ENCODE peak calls at places on chromosomes 4 and X, in ten cellular contexts. One of them, this sample, is unnamed.

GRCh38 chr4:22434895-22435294 is 81.0 kb downstream of the ADGRA3 start:
- DNase-seq in transverse colon: peak; percentile 30
- DNase-seq in A549: no peak
- DNase-seq in prostate gland: peak; percentile 8
- DNase-seq in GM12891: no peak
- DNase-seq in erythroblast: peak; percentile 35
- DNase-seq in endothelial cell of umbilical vein: peak; percentile 61
- DNase-seq in right lobe of liver: peak; percentile 35
- DNase-seq in uterus: no peak
- DNase-seq in esophagus muscularis mucosa: no peak
- DNase-seq in this sample: no peak

GRCh38 chr4:118974758-118975157 is 86.1 kb downstream of the SYNPO2 start:
- DNase-seq in esophagus muscularis mucosa: peak; percentile 19
- DNase-seq in right lobe of liver: no peak
- DNase-seq in erythroblast: no peak
- DNase-seq in A549: no peak
- DNase-seq in endothelial cell of umbilical vein: no peak
- DNase-seq in prostate gland: no peak
- DNase-seq in GM12891: no peak
- DNase-seq in transverse colon: no peak
- DNase-seq in uterus: no peak
- DNase-seq in this sample: no peak

GRCh38 chrX:53440101-53440500 is 5.9 kb upstream of the HSD17B10 start:
- DNase-seq in uterus: no peak
- DNase-seq in prostate gland: no peak
- DNase-seq in transverse colon: no peak
- DNase-seq in A549: no peak
- DNase-seq in endothelial cell of umbilical vein: no peak
- DNase-seq in GM12891: no peak
- DNase-seq in right lobe of liver: no peak
- DNase-seq in erythroblast: no peak
- DNase-seq in esophagus muscularis mucosa: no peak
- DNase-seq in this sample: no peak

GRCh38 chr4:86831262-86832090 is 17.7 kb downstream of the SLC10A6 start:
- DNase-seq in A549: peak; percentile 6
- DNase-seq in prostate gland: no peak
- DNase-seq in esophagus muscularis mucosa: no peak
- DNase-seq in erythroblast: no peak
- DNase-seq in transverse colon: peak; percentile 9
- DNase-seq in uterus: peak; percentile 51
- DNase-seq in endothelial cell of umbilical vein: no peak
- DNase-seq in GM12891: no peak
- DNase-seq in right lobe of liver: no peak
- DNase-seq in this sample: peak; percentile 20

GRCh38 chr4:153511104-153511503 is 44.9 kb downstream of the TMEM131L start:
- DNase-seq in endothelial cell of umbilical vein: no peak
- DNase-seq in uterus: no peak
- DNase-seq in right lobe of liver: no peak
- DNase-seq in GM12891: no peak
- DNase-seq in transverse colon: no peak
- DNase-seq in prostate gland: no peak
- DNase-seq in erythroblast: no peak
- DNase-seq in esophagus muscularis mucosa: no peak
- DNase-seq in A549: no peak
- DNase-seq in this sample: no peak

GRCh38 chr4:19381068-19381467 is 870.6 kb upstream of the SLIT2 start:
- DNase-seq in GM12891: no peak
- DNase-seq in endothelial cell of umbilical vein: no peak
- DNase-seq in esophagus muscularis mucosa: no peak
- DNase-seq in prostate gland: no peak
- DNase-seq in A549: no peak
- DNase-seq in transverse colon: no peak
- DNase-seq in uterus: no peak
- DNase-seq in erythroblast: no peak
- DNase-seq in right lobe of liver: no peak
- DNase-seq in this sample: peak; percentile 1

GRCh38 chrX:118373538-118373937 is 27.6 kb downstream of the WDR44 start:
- DNase-seq in A549: no peak
- DNase-seq in esophagus muscularis mucosa: no peak
- DNase-seq in transverse colon: no peak
- DNase-seq in right lobe of liver: no peak
- DNase-seq in prostate gland: no peak
- DNase-seq in erythroblast: no peak
- DNase-seq in uterus: no peak
- DNase-seq in GM12891: no peak
- DNase-seq in endothelial cell of umbilical vein: no peak
- DNase-seq in this sample: no peak

GRCh38 chr4:102344520-102344954 is 745 bp downstream of the SLC39A8 start:
- DNase-seq in endothelial cell of umbilical vein: peak; percentile 63
- DNase-seq in transverse colon: peak; percentile 71
- DNase-seq in erythroblast: peak; percentile 92
- DNase-seq in uterus: no peak
- DNase-seq in prostate gland: peak; percentile 28
- DNase-seq in right lobe of liver: peak; percentile 87
- DNase-seq in GM12891: peak; percentile 51
- DNase-seq in A549: peak; percentile 38
- DNase-seq in esophagus muscularis mucosa: no peak
- DNase-seq in this sample: peak; percentile 29

DNA sequence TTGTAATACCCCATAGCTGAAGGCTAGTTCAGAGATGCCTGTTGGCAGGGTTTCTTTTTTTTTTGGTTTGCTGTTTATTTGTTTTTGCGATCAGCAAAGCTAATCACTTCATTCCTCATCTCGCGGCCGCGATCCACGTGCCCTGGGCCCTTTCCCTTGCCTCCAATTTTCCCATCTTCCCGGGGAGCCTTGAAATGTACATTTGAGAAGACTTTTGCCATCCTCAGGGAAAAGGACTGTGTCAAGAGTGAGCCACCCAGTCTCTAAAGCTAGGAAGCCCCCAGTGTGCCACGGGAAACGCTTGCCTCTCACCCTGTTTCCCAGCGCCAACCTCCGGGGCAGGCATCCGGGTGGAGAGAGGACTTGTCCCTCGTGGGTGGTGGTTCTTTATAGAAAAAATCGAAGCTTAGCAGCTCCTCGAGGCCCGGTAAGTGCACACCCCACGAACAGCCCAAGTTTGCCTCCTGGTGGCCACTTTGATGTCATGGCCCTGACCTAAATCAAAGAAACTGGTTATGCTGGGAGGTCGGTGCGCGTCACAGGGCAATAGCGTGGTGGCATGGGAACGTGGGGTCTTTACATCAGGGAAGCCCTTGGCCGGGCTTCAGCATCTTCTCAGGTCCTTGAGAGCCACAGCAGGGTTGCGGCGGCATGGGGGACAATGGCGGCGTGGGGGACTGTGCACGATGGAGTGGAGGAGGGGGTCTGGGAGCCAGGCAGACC is 42.0 kb downstream of the MAP7D3 start:
- DNase-seq in erythroblast: peak; percentile 13
- DNase-seq in transverse colon: peak; percentile 45
- DNase-seq in uterus: peak; percentile 70
- DNase-seq in prostate gland: no peak
- DNase-seq in esophagus muscularis mucosa: no peak
- DNase-seq in endothelial cell of umbilical vein: peak; percentile 55
- DNase-seq in A549: peak; percentile 60
- DNase-seq in GM12891: no peak
- DNase-seq in right lobe of liver: peak; percentile 45
- DNase-seq in this sample: no peak
- TF ChIP-seq POLR2A in erythroblast: no peak
- TF ChIP-seq POLR2A in transverse colon: no peak
- TF ChIP-seq POLR2A in uterus: no peak
- TF ChIP-seq POLR2A in prostate gland: no peak
- TF ChIP-seq POLR2A in esophagus muscularis mucosa: no peak
- TF ChIP-seq POLR2A in endothelial cell of umbilical vein: no peak
- TF ChIP-seq POLR2A in A549: no peak
- TF ChIP-seq POLR2A in GM12891: no peak
- TF ChIP-seq POLR2A in right lobe of liver: no peak
- TF ChIP-seq POLR2A in this sample: no peak

DNA sequence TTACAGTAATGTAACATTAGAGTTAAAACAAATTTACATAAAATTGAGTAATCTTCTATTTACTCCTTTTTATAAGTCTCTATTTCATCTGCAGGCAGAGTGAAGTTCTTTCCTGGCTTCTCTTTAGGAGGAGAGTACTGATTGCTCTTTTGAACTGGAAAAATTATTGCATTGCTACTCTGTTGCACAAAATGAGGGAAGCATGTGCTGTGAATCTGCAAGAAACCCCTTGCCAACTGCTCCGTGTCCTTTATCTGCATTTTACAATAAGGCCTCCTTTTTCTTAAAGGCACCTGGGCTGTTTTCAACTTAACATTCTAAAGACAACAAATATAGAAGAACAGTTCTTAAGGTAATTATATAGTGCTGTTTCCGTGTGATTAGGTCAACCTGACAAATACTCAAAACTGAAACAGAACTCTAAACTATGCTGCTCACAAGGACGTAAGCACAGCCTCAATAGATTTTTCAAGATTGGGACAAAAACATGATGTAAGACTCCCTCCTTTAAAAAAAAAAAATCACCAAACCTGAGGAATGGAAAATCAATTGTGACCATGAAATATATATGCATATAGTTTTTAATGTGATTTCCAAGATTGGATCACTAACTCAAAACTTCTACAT is 716.6 kb upstream of the INTU start:
- DNase-seq in endothelial cell of umbilical vein: no peak
- DNase-seq in erythroblast: no peak
- DNase-seq in prostate gland: no peak
- DNase-seq in transverse colon: no peak
- DNase-seq in uterus: no peak
- DNase-seq in right lobe of liver: no peak
- DNase-seq in GM12891: no peak
- DNase-seq in esophagus muscularis mucosa: no peak
- DNase-seq in A549: no peak
- DNase-seq in this sample: no peak
- TF ChIP-seq POLR2A in endothelial cell of umbilical vein: no peak
- TF ChIP-seq POLR2A in erythroblast: no peak
- TF ChIP-seq POLR2A in prostate gland: no peak
- TF ChIP-seq POLR2A in transverse colon: no peak
- TF ChIP-seq POLR2A in uterus: no peak
- TF ChIP-seq POLR2A in right lobe of liver: no peak
- TF ChIP-seq POLR2A in GM12891: no peak
- TF ChIP-seq POLR2A in esophagus muscularis mucosa: no peak
- TF ChIP-seq POLR2A in A549: no peak
- TF ChIP-seq POLR2A in this sample: no peak

GRCh38 chrX:47662144-47662657 is 3.2 kb upstream of the UXT start:
- DNase-seq in prostate gland: no peak
- DNase-seq in erythroblast: peak; percentile 72
- DNase-seq in uterus: no peak
- DNase-seq in endothelial cell of umbilical vein: no peak
- DNase-seq in esophagus muscularis mucosa: peak; percentile 55
- DNase-seq in right lobe of liver: no peak
- DNase-seq in GM12891: no peak
- DNase-seq in A549: no peak
- DNase-seq in transverse colon: no peak
- DNase-seq in this sample: no peak
- TF ChIP-seq POLR2A in prostate gland: no peak
- TF ChIP-seq POLR2A in erythroblast: peak; percentile 51
- TF ChIP-seq POLR2A in uterus: no peak
- TF ChIP-seq POLR2A in endothelial cell of umbilical vein: no peak
- TF ChIP-seq POLR2A in esophagus muscularis mucosa: no peak
- TF ChIP-seq POLR2A in right lobe of liver: no peak
- TF ChIP-seq POLR2A in GM12891: no peak
- TF ChIP-seq POLR2A in A549: no peak
- TF ChIP-seq POLR2A in transverse colon: no peak
- TF ChIP-seq POLR2A in this sample: no peak

GRCh38 chr4:78331186-78331585 is 220.4 kb upstream of the ANXA3 start:
- DNase-seq in GM12891: no peak
- DNase-seq in esophagus muscularis mucosa: no peak
- DNase-seq in A549: no peak
- DNase-seq in transverse colon: no peak
- DNase-seq in erythroblast: no peak
- DNase-seq in endothelial cell of umbilical vein: no peak
- DNase-seq in uterus: no peak
- DNase-seq in right lobe of liver: no peak
- DNase-seq in prostate gland: no peak
- DNase-seq in this sample: no peak
- TF ChIP-seq POLR2A in GM12891: no peak
- TF ChIP-seq POLR2A in esophagus muscularis mucosa: no peak
- TF ChIP-seq POLR2A in A549: no peak
- TF ChIP-seq POLR2A in transverse colon: no peak
- TF ChIP-seq POLR2A in erythroblast: no peak
- TF ChIP-seq POLR2A in endothelial cell of umbilical vein: no peak
- TF ChIP-seq POLR2A in uterus: no peak
- TF ChIP-seq POLR2A in right lobe of liver: no peak
- TF ChIP-seq POLR2A in prostate gland: no peak
- TF ChIP-seq POLR2A in this sample: no peak

GRCh38 chr4:7103031-7103598 is 35.3 kb upstream of the GRPEL1 start:
- DNase-seq in right lobe of liver: peak; percentile 93
- DNase-seq in prostate gland: peak; percentile 86
- DNase-seq in erythroblast: peak; percentile 75
- DNase-seq in endothelial cell of umbilical vein: no peak
- DNase-seq in uterus: peak; percentile 93
- DNase-seq in A549: peak; percentile 86
- DNase-seq in GM12891: peak; percentile 95
- DNase-seq in transverse colon: peak; percentile 93
- DNase-seq in esophagus muscularis mucosa: peak; percentile 98
- DNase-seq in this sample: peak; percentile 82
- TF ChIP-seq POLR2A in right lobe of liver: peak; percentile 59
- TF ChIP-seq POLR2A in prostate gland: peak; percentile 60
- TF ChIP-seq POLR2A in erythroblast: no peak
- TF ChIP-seq POLR2A in endothelial cell of umbilical vein: peak; percentile 52
- TF ChIP-seq POLR2A in uterus: no peak
- TF ChIP-seq POLR2A in A549: peak; percentile 55
- TF ChIP-seq POLR2A in GM12891: peak; percentile 44
- TF ChIP-seq POLR2A in transverse colon: peak; percentile 72
- TF ChIP-seq POLR2A in esophagus muscularis mucosa: no peak
- TF ChIP-seq POLR2A in this sample: peak; percentile 49

DNA sequence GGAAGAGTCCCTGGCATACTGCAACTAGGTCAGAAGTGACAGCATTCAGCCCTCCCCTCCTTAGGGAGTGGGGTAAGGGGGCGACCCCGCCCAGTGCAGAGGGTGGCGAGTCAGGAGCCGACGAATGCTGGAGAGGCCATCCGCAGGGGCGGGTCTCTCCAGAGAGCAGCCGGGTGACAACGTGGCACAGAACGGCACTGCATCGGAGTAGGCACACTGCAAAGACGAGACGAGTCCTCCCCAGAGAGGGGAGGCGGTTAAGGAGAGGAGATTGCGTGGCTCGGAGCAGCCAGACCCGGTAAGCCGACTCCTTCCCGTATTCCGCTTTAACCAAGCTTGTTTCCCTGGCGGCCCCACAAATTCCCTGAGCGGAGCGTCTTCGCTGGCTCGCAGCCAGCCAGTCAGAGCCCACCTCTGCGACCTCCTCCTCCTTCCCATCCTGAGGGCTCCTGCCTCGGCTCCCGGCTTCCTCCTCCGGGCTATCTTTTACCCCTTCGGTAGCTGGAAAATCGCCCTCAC is 54.9 kb downstream of the LINC00632 start:
- DNase-seq in A549: no peak
- DNase-seq in transverse colon: no peak
- DNase-seq in uterus: peak; percentile 12
- DNase-seq in GM12891: no peak
- DNase-seq in esophagus muscularis mucosa: no peak
- DNase-seq in erythroblast: no peak
- DNase-seq in endothelial cell of umbilical vein: peak; percentile 27
- DNase-seq in prostate gland: no peak
- DNase-seq in right lobe of liver: peak; percentile 25
- DNase-seq in this sample: peak; percentile 26
- TF ChIP-seq POLR2A in A549: peak; percentile 32
- TF ChIP-seq POLR2A in transverse colon: no peak
- TF ChIP-seq POLR2A in uterus: no peak
- TF ChIP-seq POLR2A in GM12891: no peak
- TF ChIP-seq POLR2A in esophagus muscularis mucosa: no peak
- TF ChIP-seq POLR2A in erythroblast: no peak
- TF ChIP-seq POLR2A in endothelial cell of umbilical vein: no peak
- TF ChIP-seq POLR2A in prostate gland: no peak
- TF ChIP-seq POLR2A in right lobe of liver: no peak
- TF ChIP-seq POLR2A in this sample: peak; percentile 75

This sample was measured in H54.